ENCODE peak calls at places on chromosome 19, in ten cellular contexts. One of them, this sample, is unnamed.

GRCh38 chr19:9407827-9408226 is 27.5 kb downstream of the ZNF266 start:
- DNase-seq in neural progenitor cell: no peak
- DNase-seq in fibroblast of mammary gland: no peak
- DNase-seq in NB4: peak; percentile 40
- DNase-seq in lower lobe of right lung: no peak
- DNase-seq in MCF 10A: no peak
- DNase-seq in dorsolateral prefrontal cortex: no peak
- DNase-seq in fibroblast of the aortic adventitia: no peak
- DNase-seq in tibial nerve: no peak
- DNase-seq in transverse colon: no peak
- DNase-seq in this sample: no peak

GRCh38 chr19:32351807-32352630 is 6.6 kb downstream of the ZNF507 start:
- DNase-seq in neural progenitor cell: no peak
- DNase-seq in fibroblast of mammary gland: peak; percentile 71
- DNase-seq in NB4: peak; percentile 62
- DNase-seq in lower lobe of right lung: no peak
- DNase-seq in MCF 10A: no peak
- DNase-seq in dorsolateral prefrontal cortex: no peak
- DNase-seq in fibroblast of the aortic adventitia: peak; percentile 69
- DNase-seq in tibial nerve: no peak
- DNase-seq in transverse colon: no peak
- DNase-seq in this sample: no peak

GRCh38 chr19:14678199-14678598 is 3.6 kb upstream of the ADGRE3 start:
- DNase-seq in neural progenitor cell: no peak
- DNase-seq in fibroblast of mammary gland: no peak
- DNase-seq in NB4: no peak
- DNase-seq in lower lobe of right lung: no peak
- DNase-seq in MCF 10A: no peak
- DNase-seq in dorsolateral prefrontal cortex: no peak
- DNase-seq in fibroblast of the aortic adventitia: no peak
- DNase-seq in tibial nerve: no peak
- DNase-seq in transverse colon: no peak
- DNase-seq in this sample: no peak

GRCh38 chr19:41029524-41030432 is 38.7 kb downstream of the CYP2B6 start:
- DNase-seq in neural progenitor cell: no peak
- DNase-seq in fibroblast of mammary gland: no peak
- DNase-seq in NB4: no peak
- DNase-seq in lower lobe of right lung: no peak
- DNase-seq in MCF 10A: no peak
- DNase-seq in dorsolateral prefrontal cortex: no peak
- DNase-seq in fibroblast of the aortic adventitia: no peak
- DNase-seq in tibial nerve: no peak
- DNase-seq in transverse colon: no peak
- DNase-seq in this sample: no peak

GRCh38 chr19:33813391-33814101 is 16.9 kb downstream of the KCTD15 start:
- DNase-seq in neural progenitor cell: no peak
- DNase-seq in fibroblast of mammary gland: no peak
- DNase-seq in NB4: no peak
- DNase-seq in lower lobe of right lung: peak; percentile 30
- DNase-seq in MCF 10A: no peak
- DNase-seq in dorsolateral prefrontal cortex: peak; percentile 15
- DNase-seq in fibroblast of the aortic adventitia: no peak
- DNase-seq in tibial nerve: no peak
- DNase-seq in transverse colon: no peak
- DNase-seq in this sample: no peak

GRCh38 chr19:8446055-8446709 is 1.4 kb downstream of the HNRNPM start:
- DNase-seq in neural progenitor cell: no peak
- DNase-seq in fibroblast of mammary gland: no peak
- DNase-seq in NB4: no peak
- DNase-seq in lower lobe of right lung: no peak
- DNase-seq in MCF 10A: no peak
- DNase-seq in dorsolateral prefrontal cortex: no peak
- DNase-seq in fibroblast of the aortic adventitia: no peak
- DNase-seq in tibial nerve: no peak
- DNase-seq in transverse colon: no peak
- DNase-seq in this sample: no peak

GRCh38 chr19:35044317-35045117 is 3.0 kb downstream of the HPN start:
- DNase-seq in neural progenitor cell: peak; percentile 60
- DNase-seq in fibroblast of mammary gland: peak; percentile 57
- DNase-seq in NB4: peak; percentile 54
- DNase-seq in lower lobe of right lung: no peak
- DNase-seq in MCF 10A: peak; percentile 77
- DNase-seq in dorsolateral prefrontal cortex: peak; percentile 73
- DNase-seq in fibroblast of the aortic adventitia: peak; percentile 66
- DNase-seq in tibial nerve: peak; percentile 78
- DNase-seq in transverse colon: peak; percentile 62
- DNase-seq in this sample: peak; percentile 85

GRCh38 chr19:47573076-47574026 is at the start of gene ZNF541:
- DNase-seq in neural progenitor cell: no peak
- DNase-seq in fibroblast of mammary gland: peak; percentile 36
- DNase-seq in NB4: no peak
- DNase-seq in lower lobe of right lung: peak; percentile 76
- DNase-seq in MCF 10A: no peak
- DNase-seq in dorsolateral prefrontal cortex: peak; percentile 82
- DNase-seq in fibroblast of the aortic adventitia: peak; percentile 35
- DNase-seq in tibial nerve: peak; percentile 41
- DNase-seq in transverse colon: peak; percentile 61
- DNase-seq in this sample: no peak

GRCh38 chr19:51799998-51800848 is 5.3 kb downstream of the FPR3 start:
- DNase-seq in neural progenitor cell: no peak
- DNase-seq in fibroblast of mammary gland: peak; percentile 61
- DNase-seq in NB4: no peak
- DNase-seq in lower lobe of right lung: no peak
- DNase-seq in MCF 10A: no peak
- DNase-seq in dorsolateral prefrontal cortex: no peak
- DNase-seq in fibroblast of the aortic adventitia: peak; percentile 93
- DNase-seq in tibial nerve: no peak
- DNase-seq in transverse colon: no peak
- DNase-seq in this sample: no peak

GRCh38 chr19:5150331-5150901 is 181.5 kb downstream of the KDM4B start:
- DNase-seq in neural progenitor cell: no peak
- DNase-seq in fibroblast of mammary gland: no peak
- DNase-seq in NB4: no peak
- DNase-seq in lower lobe of right lung: peak; percentile 44
- DNase-seq in MCF 10A: no peak
- DNase-seq in dorsolateral prefrontal cortex: no peak
- DNase-seq in fibroblast of the aortic adventitia: no peak
- DNase-seq in tibial nerve: no peak
- DNase-seq in transverse colon: no peak
- DNase-seq in this sample: no peak

GRCh38 chr19:46616631-46617322 is 8.1 kb downstream of the PTGIR start:
- DNase-seq in neural progenitor cell: peak; percentile 83
- DNase-seq in fibroblast of mammary gland: peak; percentile 74
- DNase-seq in NB4: peak; percentile 92
- DNase-seq in lower lobe of right lung: no peak
- DNase-seq in MCF 10A: peak; percentile 72
- DNase-seq in dorsolateral prefrontal cortex: no peak
- DNase-seq in fibroblast of the aortic adventitia: peak; percentile 59
- DNase-seq in tibial nerve: no peak
- DNase-seq in transverse colon: peak; percentile 69
- DNase-seq in this sample: peak; percentile 45

GRCh38 chr19:36113895-36114762 is 546 bp downstream of the POLR2I start:
- DNase-seq in neural progenitor cell: peak; percentile 45
- DNase-seq in fibroblast of mammary gland: peak; percentile 47
- DNase-seq in NB4: no peak
- DNase-seq in lower lobe of right lung: no peak
- DNase-seq in MCF 10A: peak; percentile 40
- DNase-seq in dorsolateral prefrontal cortex: no peak
- DNase-seq in fibroblast of the aortic adventitia: peak; percentile 31
- DNase-seq in tibial nerve: peak; percentile 22
- DNase-seq in transverse colon: peak; percentile 32
- DNase-seq in this sample: no peak

GRCh38 chr19:44701228-44701627 is 2.3 kb downstream of the CEACAM16 start:
- DNase-seq in neural progenitor cell: no peak
- DNase-seq in fibroblast of mammary gland: no peak
- DNase-seq in NB4: no peak
- DNase-seq in lower lobe of right lung: no peak
- DNase-seq in MCF 10A: no peak
- DNase-seq in dorsolateral prefrontal cortex: no peak
- DNase-seq in fibroblast of the aortic adventitia: no peak
- DNase-seq in tibial nerve: no peak
- DNase-seq in transverse colon: no peak
- DNase-seq in this sample: no peak

GRCh38 chr19:18074192-18074591 is 12.5 kb downstream of the IL12RB1 start:
- DNase-seq in neural progenitor cell: no peak
- DNase-seq in fibroblast of mammary gland: no peak
- DNase-seq in NB4: no peak
- DNase-seq in lower lobe of right lung: no peak
- DNase-seq in MCF 10A: no peak
- DNase-seq in dorsolateral prefrontal cortex: no peak
- DNase-seq in fibroblast of the aortic adventitia: no peak
- DNase-seq in tibial nerve: no peak
- DNase-seq in transverse colon: no peak
- DNase-seq in this sample: no peak
- TF ChIP-seq CTCF in neural progenitor cell: no peak
- TF ChIP-seq CTCF in fibroblast of mammary gland: no peak
- TF ChIP-seq CTCF in NB4: no peak
- TF ChIP-seq CTCF in lower lobe of right lung: no peak
- TF ChIP-seq CTCF in MCF 10A: no peak
- TF ChIP-seq CTCF in dorsolateral prefrontal cortex: no peak
- TF ChIP-seq CTCF in fibroblast of the aortic adventitia: no peak
- TF ChIP-seq CTCF in tibial nerve: no peak
- TF ChIP-seq CTCF in transverse colon: no peak
- TF ChIP-seq CTCF in this sample: no peak

GRCh38 chr19:53865918-53866696 is 1.6 kb upstream of the MYADM start:
- DNase-seq in neural progenitor cell: peak; percentile 91
- DNase-seq in fibroblast of mammary gland: peak; percentile 45
- DNase-seq in NB4: peak; percentile 54
- DNase-seq in lower lobe of right lung: peak; percentile 85
- DNase-seq in MCF 10A: peak; percentile 62
- DNase-seq in dorsolateral prefrontal cortex: peak; percentile 75
- DNase-seq in fibroblast of the aortic adventitia: peak; percentile 68
- DNase-seq in tibial nerve: no peak
- DNase-seq in transverse colon: peak; percentile 81
- DNase-seq in this sample: peak; percentile 46
- TF ChIP-seq CTCF in neural progenitor cell: no peak
- TF ChIP-seq CTCF in fibroblast of mammary gland: no peak
- TF ChIP-seq CTCF in NB4: no peak
- TF ChIP-seq CTCF in lower lobe of right lung: no peak
- TF ChIP-seq CTCF in MCF 10A: no peak
- TF ChIP-seq CTCF in dorsolateral prefrontal cortex: no peak
- TF ChIP-seq CTCF in fibroblast of the aortic adventitia: no peak
- TF ChIP-seq CTCF in tibial nerve: no peak
- TF ChIP-seq CTCF in transverse colon: no peak
- TF ChIP-seq CTCF in this sample: no peak

GRCh38 chr19:19218911-19219310 is 7.2 kb downstream of the NCAN start:
- DNase-seq in neural progenitor cell: no peak
- DNase-seq in fibroblast of mammary gland: no peak
- DNase-seq in NB4: no peak
- DNase-seq in lower lobe of right lung: no peak
- DNase-seq in MCF 10A: no peak
- DNase-seq in dorsolateral prefrontal cortex: no peak
- DNase-seq in fibroblast of the aortic adventitia: no peak
- DNase-seq in tibial nerve: no peak
- DNase-seq in transverse colon: no peak
- DNase-seq in this sample: no peak

GRCh38 chr19:19215792-19216191 is 4.0 kb downstream of the NCAN start:
- DNase-seq in neural progenitor cell: no peak
- DNase-seq in fibroblast of mammary gland: no peak
- DNase-seq in NB4: no peak
- DNase-seq in lower lobe of right lung: no peak
- DNase-seq in MCF 10A: no peak
- DNase-seq in dorsolateral prefrontal cortex: no peak
- DNase-seq in fibroblast of the aortic adventitia: no peak
- DNase-seq in tibial nerve: no peak
- DNase-seq in transverse colon: no peak
- DNase-seq in this sample: no peak

GRCh38 chr19:19214892-19215291 is 3.1 kb downstream of the NCAN start:
- DNase-seq in neural progenitor cell: peak; percentile 87
- DNase-seq in fibroblast of mammary gland: peak; percentile 30
- DNase-seq in NB4: peak; percentile 59
- DNase-seq in lower lobe of right lung: no peak
- DNase-seq in MCF 10A: peak; percentile 39
- DNase-seq in dorsolateral prefrontal cortex: no peak
- DNase-seq in fibroblast of the aortic adventitia: peak; percentile 31
- DNase-seq in tibial nerve: no peak
- DNase-seq in transverse colon: no peak
- DNase-seq in this sample: peak; percentile 88

GRCh38 chr19:19213822-19214558 is 2.2 kb downstream of the NCAN start:
- DNase-seq in neural progenitor cell: peak; percentile 42
- DNase-seq in fibroblast of mammary gland: no peak
- DNase-seq in NB4: peak; percentile 18
- DNase-seq in lower lobe of right lung: no peak
- DNase-seq in MCF 10A: no peak
- DNase-seq in dorsolateral prefrontal cortex: peak; percentile 50
- DNase-seq in fibroblast of the aortic adventitia: no peak
- DNase-seq in tibial nerve: no peak
- DNase-seq in transverse colon: no peak
- DNase-seq in this sample: peak; percentile 27

DNA sequence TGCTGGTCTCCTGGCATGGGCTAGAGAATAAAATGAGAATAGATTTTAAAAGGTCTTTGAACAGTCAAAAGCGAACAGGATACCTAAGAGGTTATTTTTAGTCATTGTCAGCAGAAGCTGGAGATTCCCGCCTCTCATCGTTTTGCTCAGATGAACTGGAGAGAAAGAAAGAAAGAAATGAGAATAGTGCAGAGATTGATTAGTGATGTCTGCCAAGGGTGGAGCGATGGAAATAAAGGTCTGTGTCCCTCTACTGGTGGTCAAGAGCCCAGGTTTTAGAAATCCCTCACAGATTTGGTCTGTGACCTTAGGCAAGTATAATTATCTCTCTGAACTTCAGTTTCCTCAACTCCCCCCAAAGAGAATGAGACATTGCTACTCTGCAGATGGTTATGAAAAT is 5.4 kb downstream of the NCAN start:
- DNase-seq in neural progenitor cell: no peak
- DNase-seq in fibroblast of mammary gland: peak; percentile 41
- DNase-seq in NB4: peak; percentile 49
- DNase-seq in lower lobe of right lung: no peak
- DNase-seq in MCF 10A: peak; percentile 42
- DNase-seq in dorsolateral prefrontal cortex: no peak
- DNase-seq in fibroblast of the aortic adventitia: peak; percentile 30
- DNase-seq in tibial nerve: no peak
- DNase-seq in transverse colon: no peak
- DNase-seq in this sample: no peak
- TF ChIP-seq CTCF in neural progenitor cell: peak; percentile 18
- TF ChIP-seq CTCF in fibroblast of mammary gland: peak; percentile 21
- TF ChIP-seq CTCF in NB4: no peak
- TF ChIP-seq CTCF in lower lobe of right lung: no peak
- TF ChIP-seq CTCF in MCF 10A: no peak
- TF ChIP-seq CTCF in dorsolateral prefrontal cortex: no peak
- TF ChIP-seq CTCF in fibroblast of the aortic adventitia: no peak
- TF ChIP-seq CTCF in tibial nerve: no peak
- TF ChIP-seq CTCF in transverse colon: no peak
- TF ChIP-seq CTCF in this sample: peak; percentile 20

DNA sequence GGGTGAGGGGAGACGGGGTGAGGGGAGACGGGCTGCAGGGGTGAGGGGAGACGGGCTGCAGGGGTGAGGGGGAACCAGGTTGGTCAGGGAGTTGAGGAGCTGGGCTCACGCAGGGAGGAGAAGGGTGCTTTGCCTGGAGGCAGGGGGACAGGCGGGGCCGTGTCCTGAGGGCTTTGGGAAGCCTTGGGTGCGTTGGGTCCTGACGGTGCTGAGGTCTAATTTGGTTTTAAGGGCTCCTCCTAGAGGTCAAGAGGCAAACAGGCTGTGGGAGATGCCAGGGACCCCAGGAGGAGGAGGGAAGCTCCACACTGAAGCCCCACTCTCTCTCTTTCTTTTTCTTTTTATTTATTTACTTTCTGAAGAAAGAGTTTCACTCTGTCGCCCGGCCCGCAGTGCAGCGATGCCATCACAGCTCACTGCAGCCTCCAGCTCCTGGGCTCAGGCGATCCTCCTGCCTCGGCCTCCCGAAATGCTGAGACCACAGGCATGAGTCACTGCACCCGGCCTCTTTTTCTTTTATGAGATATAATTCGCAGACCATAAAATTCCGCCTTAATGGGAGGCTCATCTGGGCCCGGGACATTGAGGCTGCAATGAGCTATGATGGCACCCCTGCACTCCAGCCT is 9.3 kb upstream of the MISP start:
- DNase-seq in neural progenitor cell: peak; percentile 70
- DNase-seq in fibroblast of mammary gland: no peak
- DNase-seq in NB4: peak; percentile 74
- DNase-seq in lower lobe of right lung: no peak
- DNase-seq in MCF 10A: peak; percentile 24
- DNase-seq in dorsolateral prefrontal cortex: no peak
- DNase-seq in fibroblast of the aortic adventitia: no peak
- DNase-seq in tibial nerve: no peak
- DNase-seq in transverse colon: no peak
- DNase-seq in this sample: no peak
- TF ChIP-seq CTCF in neural progenitor cell: peak; percentile 47
- TF ChIP-seq CTCF in fibroblast of mammary gland: no peak
- TF ChIP-seq CTCF in NB4: peak; percentile 49
- TF ChIP-seq CTCF in lower lobe of right lung: no peak
- TF ChIP-seq CTCF in MCF 10A: no peak
- TF ChIP-seq CTCF in dorsolateral prefrontal cortex: no peak
- TF ChIP-seq CTCF in fibroblast of the aortic adventitia: no peak
- TF ChIP-seq CTCF in tibial nerve: no peak
- TF ChIP-seq CTCF in transverse colon: no peak
- TF ChIP-seq CTCF in this sample: no peak

This sample was measured in neural crest cell.